ENCODE peak calls at places on chromosome 7, in six cellular contexts. One of them, this sample, is unnamed. For H3K4me1, the result is how much of the 10 kb centered on the place peaks cover.

GRCh38 chr7:24337180-24337579 is 53.2 kb downstream of the NPY start:
- DNase-seq in HepG2: no peak
- DNase-seq in breast epithelium: no peak
- DNase-seq in gastrocnemius medialis: no peak
- DNase-seq in tibial nerve: no peak
- DNase-seq in adrenal gland: no peak
- DNase-seq in this sample: no peak

GRCh38 chr7:100367676-100368613 is 5.3 kb upstream of the PILRA start:
- DNase-seq in breast epithelium: no peak
- DNase-seq in gastrocnemius medialis: no peak
- DNase-seq in adrenal gland: peak
- DNase-seq in HepG2: no peak
- DNase-seq in tibial nerve: no peak
- DNase-seq in this sample: peak

GRCh38 chr7:158444501-158445420 is 142.9 kb downstream of the PTPRN2 start:
- DNase-seq in tibial nerve: no peak
- DNase-seq in adrenal gland: no peak
- DNase-seq in HepG2: no peak
- DNase-seq in gastrocnemius medialis: no peak
- DNase-seq in breast epithelium: no peak
- DNase-seq in this sample: peak

GRCh38 chr7:1920266-1920681 is 250.2 kb downstream of the ELFN1 start:
- DNase-seq in adrenal gland: no peak
- DNase-seq in breast epithelium: no peak
- DNase-seq in gastrocnemius medialis: no peak
- DNase-seq in HepG2: no peak
- DNase-seq in tibial nerve: no peak
- DNase-seq in this sample: peak

GRCh38 chr7:93817561-93817960 is 73.0 kb downstream of the TFPI2 start:
- DNase-seq in adrenal gland: no peak
- DNase-seq in HepG2: no peak
- DNase-seq in gastrocnemius medialis: no peak
- DNase-seq in breast epithelium: no peak
- DNase-seq in tibial nerve: no peak
- DNase-seq in this sample: no peak

GRCh38 chr7:157611341-157611740 is 274.5 kb downstream of the DNAJB6 start:
- DNase-seq in adrenal gland: no peak
- DNase-seq in HepG2: no peak
- DNase-seq in breast epithelium: peak
- DNase-seq in gastrocnemius medialis: no peak
- DNase-seq in tibial nerve: no peak
- DNase-seq in this sample: no peak

GRCh38 chr7:152512711-152513110 is 76.9 kb upstream of the KMT2C start:
- DNase-seq in adrenal gland: no peak
- DNase-seq in HepG2: no peak
- DNase-seq in breast epithelium: no peak
- DNase-seq in gastrocnemius medialis: no peak
- DNase-seq in tibial nerve: no peak
- DNase-seq in this sample: no peak

GRCh38 chr7:155729847-155730246 is 82.4 kb downstream of the SHH start:
- DNase-seq in breast epithelium: no peak
- DNase-seq in gastrocnemius medialis: no peak
- DNase-seq in adrenal gland: peak
- DNase-seq in HepG2: no peak
- DNase-seq in tibial nerve: no peak
- DNase-seq in this sample: no peak

GRCh38 chr7:98399903-98400537 is 870 bp downstream of the BAIAP2L1 start:
- DNase-seq in breast epithelium: no peak
- DNase-seq in tibial nerve: no peak
- DNase-seq in gastrocnemius medialis: no peak
- DNase-seq in HepG2: no peak
- DNase-seq in adrenal gland: no peak
- DNase-seq in this sample: no peak

GRCh38 chr7:116087291-116087690 is 56.7 kb upstream of the TFEC start:
- DNase-seq in adrenal gland: no peak
- DNase-seq in gastrocnemius medialis: no peak
- DNase-seq in HepG2: no peak
- DNase-seq in tibial nerve: no peak
- DNase-seq in breast epithelium: no peak
- DNase-seq in this sample: no peak

GRCh38 chr7:24069751-24070150 is 214.2 kb upstream of the NPY start:
- DNase-seq in HepG2: no peak
- DNase-seq in breast epithelium: no peak
- DNase-seq in tibial nerve: no peak
- DNase-seq in adrenal gland: no peak
- DNase-seq in gastrocnemius medialis: no peak
- DNase-seq in this sample: no peak

GRCh38 chr7:30450983-30451497 is 27.5 kb downstream of the NOD1 start:
- DNase-seq in adrenal gland: no peak
- DNase-seq in gastrocnemius medialis: no peak
- DNase-seq in HepG2: no peak
- DNase-seq in breast epithelium: no peak
- DNase-seq in tibial nerve: no peak
- DNase-seq in this sample: peak

GRCh38 chr7:116780521-116780920 is 81.9 kb upstream of the CAPZA2 start:
- DNase-seq in gastrocnemius medialis: no peak
- DNase-seq in breast epithelium: no peak
- DNase-seq in tibial nerve: no peak
- DNase-seq in HepG2: no peak
- DNase-seq in adrenal gland: no peak
- DNase-seq in this sample: no peak

GRCh38 chr7:140623995-140624902 is 16.4 kb downstream of the DENND2A start:
- DNase-seq in breast epithelium: no peak
- DNase-seq in tibial nerve: no peak
- DNase-seq in HepG2: no peak
- DNase-seq in adrenal gland: no peak
- DNase-seq in gastrocnemius medialis: no peak
- DNase-seq in this sample: no peak

GRCh38 chr7:131540491-131541162 is 15.8 kb downstream of the PODXL start:
- DNase-seq in adrenal gland: no peak
- DNase-seq in tibial nerve: no peak
- DNase-seq in breast epithelium: no peak
- DNase-seq in HepG2: peak
- DNase-seq in gastrocnemius medialis: peak
- DNase-seq in this sample: no peak

GRCh38 chr7:143906895-143907294 is 4.9 kb upstream of the TCAF1 start:
- DNase-seq in adrenal gland: no peak
- DNase-seq in breast epithelium: no peak
- DNase-seq in tibial nerve: no peak
- DNase-seq in gastrocnemius medialis: no peak
- DNase-seq in HepG2: peak
- DNase-seq in this sample: no peak

GRCh38 chr7:12737836-12738235 is 50.4 kb downstream of the ARL4A start:
- DNase-seq in adrenal gland: no peak
- DNase-seq in HepG2: no peak
- DNase-seq in tibial nerve: no peak
- DNase-seq in gastrocnemius medialis: no peak
- DNase-seq in breast epithelium: no peak
- DNase-seq in this sample: no peak

GRCh38 chr7:103637080-103637479 is 191.1 kb upstream of the SLC26A5 start:
- DNase-seq in breast epithelium: no peak
- DNase-seq in adrenal gland: no peak
- DNase-seq in tibial nerve: no peak
- DNase-seq in HepG2: no peak
- DNase-seq in gastrocnemius medialis: no peak
- DNase-seq in this sample: no peak

GRCh38 chr7:114901771-114902170 is 20.1 kb upstream of the MDFIC start:
- DNase-seq in breast epithelium: no peak
- DNase-seq in tibial nerve: no peak
- DNase-seq in gastrocnemius medialis: no peak
- DNase-seq in adrenal gland: no peak
- DNase-seq in HepG2: no peak
- DNase-seq in this sample: no peak

GRCh38 chr7:129875160-129875559 is 77.6 kb downstream of the UBE2H start:
- DNase-seq in HepG2: no peak
- DNase-seq in gastrocnemius medialis: no peak
- DNase-seq in breast epithelium: no peak
- DNase-seq in adrenal gland: no peak
- DNase-seq in tibial nerve: no peak
- DNase-seq in this sample: no peak

GRCh38 chr7:149856-150636 is 42.3 kb upstream of the FAM20C start:
- DNase-seq in breast epithelium: peak
- DNase-seq in tibial nerve: no peak
- DNase-seq in HepG2: no peak
- DNase-seq in adrenal gland: peak
- DNase-seq in gastrocnemius medialis: peak
- DNase-seq in this sample: peak

GRCh38 chr7:97845622-97846203 is 26.5 kb downstream of the ASNS start:
- DNase-seq in breast epithelium: no peak
- DNase-seq in HepG2: peak
- DNase-seq in gastrocnemius medialis: no peak
- DNase-seq in tibial nerve: no peak
- DNase-seq in adrenal gland: no peak
- DNase-seq in this sample: no peak

GRCh38 chr7:119197872-119198527 is 973.5 kb downstream of the ANKRD7 start:
- DNase-seq in HepG2: peak
- DNase-seq in tibial nerve: no peak
- DNase-seq in gastrocnemius medialis: no peak
- DNase-seq in adrenal gland: peak
- DNase-seq in breast epithelium: no peak
- DNase-seq in this sample: no peak

DNA sequence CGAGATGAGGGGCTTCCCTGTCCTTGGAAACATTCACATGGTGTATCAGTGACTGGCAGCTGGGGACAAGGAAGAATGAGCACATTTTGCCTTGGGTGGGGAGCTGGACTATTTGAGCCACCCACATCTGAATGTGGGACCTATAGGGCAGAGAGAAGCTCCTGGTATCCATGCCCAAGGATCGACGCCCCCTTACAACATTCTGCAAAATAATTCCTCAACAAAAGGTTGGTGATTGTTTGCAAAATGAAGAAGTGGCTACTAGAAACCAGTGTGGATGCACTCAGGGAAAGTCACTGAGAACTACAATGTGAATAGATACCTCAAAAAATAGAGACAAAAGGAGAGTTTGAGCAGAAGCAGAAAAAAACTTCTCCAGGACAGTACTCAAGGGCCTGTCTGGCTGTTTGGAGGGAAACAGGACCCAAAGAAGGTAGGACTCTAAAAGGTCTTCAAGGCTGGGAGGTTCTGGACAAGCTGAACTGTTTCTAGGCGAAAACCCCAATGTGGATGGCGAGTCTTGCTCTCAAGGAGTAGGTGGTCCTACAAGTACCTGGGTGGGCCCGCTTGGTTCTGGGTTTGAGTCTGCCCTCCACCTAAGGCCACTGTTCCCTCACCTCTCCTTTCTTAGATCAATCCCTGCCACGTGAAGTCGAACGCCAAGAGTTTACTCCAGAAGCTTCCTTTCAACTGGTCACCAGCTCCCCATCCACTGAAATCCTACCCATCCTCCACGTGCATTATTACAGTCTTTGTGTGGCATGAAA is 125.0 kb upstream of the ZNF746 start:
- DNase-seq in tibial nerve: no peak
- DNase-seq in breast epithelium: no peak
- DNase-seq in gastrocnemius medialis: no peak
- DNase-seq in adrenal gland: no peak
- DNase-seq in HepG2: no peak
- DNase-seq in this sample: no peak
- H3K4me3 ChIP-seq in tibial nerve: no peak
- H3K4me3 ChIP-seq in breast epithelium: peak
- H3K4me3 ChIP-seq in gastrocnemius medialis: peak
- H3K4me3 ChIP-seq in adrenal gland: no peak
- H3K4me3 ChIP-seq in HepG2: peak
- H3K4me3 ChIP-seq in this sample: peak

GRCh38 chr7:3481435-3481834 is 180.4 kb downstream of the SDK1 start:
- DNase-seq in tibial nerve: no peak
- DNase-seq in adrenal gland: no peak
- DNase-seq in HepG2: no peak
- DNase-seq in breast epithelium: no peak
- DNase-seq in gastrocnemius medialis: no peak
- DNase-seq in this sample: no peak
- TF ChIP-seq POLR2A in tibial nerve: no peak
- TF ChIP-seq POLR2A in adrenal gland: no peak
- TF ChIP-seq POLR2A in HepG2: no peak
- TF ChIP-seq POLR2A in breast epithelium: no peak
- TF ChIP-seq POLR2A in gastrocnemius medialis: no peak
- TF ChIP-seq POLR2A in this sample: no peak

DNA sequence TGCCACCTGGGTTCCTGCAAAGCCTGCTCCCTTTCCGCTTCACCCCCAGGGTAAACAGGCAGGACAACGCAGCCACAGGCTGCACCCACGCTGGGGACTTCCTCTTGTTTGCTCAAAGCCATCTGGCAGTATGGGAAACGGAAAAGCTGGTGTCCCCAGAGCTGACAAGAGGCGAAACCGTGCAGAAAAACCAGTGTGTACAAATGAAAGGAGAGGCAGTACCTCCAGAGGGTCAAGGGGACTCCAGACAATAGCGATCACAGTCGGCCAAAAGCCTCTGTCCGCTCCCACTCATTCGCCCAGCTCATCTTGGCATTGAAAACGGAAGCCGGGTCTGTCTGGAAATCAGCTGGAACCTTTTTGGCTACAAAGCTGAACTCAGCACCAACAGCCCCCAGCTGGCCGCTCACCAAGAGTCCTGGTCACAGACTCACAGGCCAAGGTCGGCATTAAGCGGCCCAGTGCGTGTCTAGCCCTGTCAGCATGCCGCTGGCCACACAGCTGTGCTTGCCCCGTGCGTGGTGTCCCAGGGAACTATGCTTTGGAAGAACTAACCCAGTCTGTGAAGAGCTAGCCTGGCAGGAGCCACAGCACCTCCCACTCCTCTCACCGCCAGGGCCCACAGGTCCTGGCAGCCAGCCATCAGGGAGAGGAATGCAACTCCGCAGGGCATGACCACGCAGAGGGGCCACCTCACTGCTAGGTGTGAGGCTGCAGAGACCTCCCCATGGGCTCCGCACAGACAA is 10.4 kb downstream of the TNS3 start:
- DNase-seq in breast epithelium: peak
- DNase-seq in gastrocnemius medialis: peak
- DNase-seq in adrenal gland: peak
- DNase-seq in tibial nerve: peak
- DNase-seq in HepG2: peak
- DNase-seq in this sample: peak
- H3K4me1 ChIP-seq in breast epithelium: under half
- H3K4me1 ChIP-seq in gastrocnemius medialis: under half
- H3K4me1 ChIP-seq in adrenal gland: half or more
- H3K4me1 ChIP-seq in tibial nerve: half or more
- H3K4me1 ChIP-seq in HepG2: half or more
- H3K4me1 ChIP-seq in this sample: under half

GRCh38 chr7:33907625-33908024 is 2.3 kb downstream of the BMPER start:
- DNase-seq in HepG2: no peak
- DNase-seq in tibial nerve: no peak
- DNase-seq in adrenal gland: no peak
- DNase-seq in breast epithelium: no peak
- DNase-seq in gastrocnemius medialis: no peak
- DNase-seq in this sample: no peak

GRCh38 chr7:33909312-33909711 is 4.0 kb downstream of the BMPER start:
- DNase-seq in adrenal gland: no peak
- DNase-seq in gastrocnemius medialis: no peak
- DNase-seq in tibial nerve: no peak
- DNase-seq in HepG2: no peak
- DNase-seq in breast epithelium: no peak
- DNase-seq in this sample: no peak

GRCh38 chr7:33905389-33906032 is at the start of gene BMPER:
- DNase-seq in tibial nerve: no peak
- DNase-seq in adrenal gland: no peak
- DNase-seq in gastrocnemius medialis: no peak
- DNase-seq in breast epithelium: no peak
- DNase-seq in HepG2: no peak
- DNase-seq in this sample: no peak

GRCh38 chr7:33904680-33905388 is 505 bp upstream of the BMPER start:
- DNase-seq in gastrocnemius medialis: no peak
- DNase-seq in tibial nerve: no peak
- DNase-seq in HepG2: peak
- DNase-seq in breast epithelium: no peak
- DNase-seq in adrenal gland: peak
- DNase-seq in this sample: no peak

GRCh38 chr7:33906697-33907096 is 1.4 kb downstream of the BMPER start:
- DNase-seq in gastrocnemius medialis: no peak
- DNase-seq in adrenal gland: no peak
- DNase-seq in breast epithelium: no peak
- DNase-seq in tibial nerve: no peak
- DNase-seq in HepG2: no peak
- DNase-seq in this sample: no peak
- H3K4me3 ChIP-seq in gastrocnemius medialis: no peak
- H3K4me3 ChIP-seq in adrenal gland: no peak
- H3K4me3 ChIP-seq in breast epithelium: no peak
- H3K4me3 ChIP-seq in tibial nerve: no peak
- H3K4me3 ChIP-seq in HepG2: no peak
- H3K4me3 ChIP-seq in this sample: peak